ENCODE peak calls at places on chromosome 21, in four cellular contexts. R is foreskin fibroblast, U is pancreas, X is ovary. O is an unnamed sample.
A peak's percentile ranks its signal among the peaks of the same experiment; 100 is the strongest.

GRCh38 chr21:16082038-16082816 is 352.4 kb downstream of the USP25 start:
- DNase-seq in U (no peak), R (peak; percentile 46), X (no peak), O (no peak)

GRCh38 chr21:26587621-26588260 is 14.7 kb upstream of the CYYR1 start:
- DNase-seq in U (no peak), X (no peak), R (peak; percentile 75), O (peak; percentile 83)

GRCh38 chr21:14120091-14120734 is 90.5 kb downstream of the LIPI start:
- DNase-seq in X (no peak), R (no peak), U (peak; percentile 75), O (no peak)

GRCh38 chr21:35641271-35642016 is 418.9 kb downstream of the SETD4 start:
- DNase-seq in U (no peak), X (no peak), R (peak; percentile 63), O (no peak)

GRCh38 chr21:16767201-16767600 is 745.6 kb upstream of the CXADR start:
- DNase-seq in R (no peak), U (no peak), X (no peak), O (no peak)

GRCh38 chr21:37552496-37553399 is 186.2 kb downstream of the DYRK1A start:
- DNase-seq in R (no peak), U (no peak), X (peak; percentile 73), O (no peak)

GRCh38 chr21:37075214-37075770 is 2.2 kb downstream of the TTC3 start:
- DNase-seq in X (no peak), U (no peak), R (no peak), O (no peak)

GRCh38 chr21:14585122-14585521 is 39.0 kb upstream of the SAMSN1 start:
- DNase-seq in U (no peak), X (no peak), R (no peak), O (no peak)

GRCh38 chr21:29145354-29145782 is 14.9 kb downstream of the MAP3K7CL start:
- DNase-seq in X (no peak), U (no peak), R (peak; percentile 91), O (peak; percentile 81)

GRCh38 chr21:27362249-27362648 is 395.4 kb upstream of the ADAMTS5 start:
- DNase-seq in R (no peak), X (no peak), U (no peak), O (no peak)

GRCh38 chr21:28699591-28700259 is 293.0 kb downstream of the LTN1 start:
- DNase-seq in X (no peak), U (no peak), R (peak; percentile 66), O (no peak)

GRCh38 chr21:16838330-16838729 is 674.5 kb upstream of the CXADR start:
- DNase-seq in X (no peak), U (no peak), R (peak; percentile 20), O (no peak)

GRCh38 chr21:42614811-42615342 is 38.5 kb upstream of the PDE9A start:
- DNase-seq in U (no peak), X (no peak), R (peak; percentile 39), O (no peak)

GRCh38 chr21:15408089-15408488 is 321.7 kb upstream of the USP25 start:
- DNase-seq in U (no peak), X (no peak), R (no peak), O (no peak)

GRCh38 chr21:17911628-17912027 is 92.5 kb upstream of the C21orf91 start:
- DNase-seq in X (no peak), U (no peak), R (peak; percentile 22), O (no peak)

GRCh38 chr21:44780767-44781459 is 20.7 kb downstream of the UBE2G2 start:
- DNase-seq in U (no peak), R (no peak), X (no peak), O (no peak)

GRCh38 chr21:44648557-44649311 is 2.5 kb downstream of the KRTAP10-11 start:
- DNase-seq in R (no peak), U (no peak), X (no peak), O (no peak)

GRCh38 chr21:44793269-44794030 is 8.2 kb downstream of the UBE2G2 start:
- DNase-seq in X (peak; percentile 55), U (no peak), R (peak; percentile 82), O (peak; percentile 11)

GRCh38 chr21:33025471-33026298 is at the start of gene OLIG2:
- DNase-seq in R (peak; percentile 15), X (no peak), U (no peak), O (no peak)

GRCh38 chr21:38903578-38904193 is 98.0 kb downstream of the ETS2 start:
- DNase-seq in R (no peak), U (peak; percentile 55), X (no peak), O (no peak)

GRCh38 chr21:39660191-39660590 is 47.5 kb downstream of the B3GALT5 start:
- DNase-seq in X (no peak), R (peak; percentile 78), U (no peak), O (no peak)

GRCh38 chr21:26769613-26770188 is 75.5 kb downstream of the ADAMTS1 start:
- DNase-seq in X (no peak), U (no peak), R (peak; percentile 75), O (peak; percentile 20)

GRCh38 chr21:37367758-37368535 is 1.4 kb downstream of the DYRK1A start:
- DNase-seq in U (peak; percentile 78), X (peak; percentile 70), R (peak; percentile 66), O (no peak)

GRCh38 chr21:15794277-15794912 is 64.6 kb downstream of the USP25 start:
- DNase-seq in X (no peak), U (no peak), R (no peak), O (no peak)

GRCh38 chr21:38505654-38506523 is 7.6 kb upstream of the ERG start:
- DNase-seq in U (no peak), R (peak; percentile 80), X (no peak), O (no peak)

GRCh38 chr21:27047331-27048314 is 80.7 kb upstream of the ADAMTS5 start:
- DNase-seq in R (peak; percentile 85), U (no peak), X (no peak), O (peak; percentile 82)

DNA sequence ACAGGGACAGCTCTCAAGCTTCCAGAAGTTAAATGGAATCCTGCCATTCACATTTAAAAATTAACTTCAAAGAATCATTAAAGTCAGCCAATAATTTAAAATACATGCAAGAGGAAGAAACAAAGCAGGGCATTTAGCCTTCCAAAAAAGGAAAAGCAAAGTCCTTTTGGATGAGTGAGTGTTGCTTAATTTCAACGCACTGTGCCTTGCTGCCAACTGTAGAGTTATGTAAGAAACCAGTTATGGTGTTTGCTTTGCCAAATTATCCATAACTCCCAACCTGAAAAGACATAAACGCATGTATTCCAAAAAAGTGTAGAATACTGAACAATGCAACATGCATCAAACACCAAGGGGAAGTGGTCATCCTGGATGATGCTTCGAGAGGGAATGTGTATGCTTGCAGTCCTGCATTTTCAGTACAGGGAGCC is 16.1 kb upstream of the KCNE1 start:
- DNase-seq in R (peak; percentile 31), X (no peak), U (no peak), O (peak; percentile 20)
- H3K4me3 ChIP-seq in R (no peak overlapping the region), X (no peak overlapping the region), U (no peak overlapping the region), O (no peak overlapping the region)

GRCh38 chr21:45892156-45892919 is 89.2 kb upstream of the COL6A1 start:
- DNase-seq in R (no peak), X (no peak), U (no peak), O (no peak)
- H3K4me3 ChIP-seq in R (no peak overlapping the region), X (no peak overlapping the region), U (no peak overlapping the region), O (no peak overlapping the region)

DNA sequence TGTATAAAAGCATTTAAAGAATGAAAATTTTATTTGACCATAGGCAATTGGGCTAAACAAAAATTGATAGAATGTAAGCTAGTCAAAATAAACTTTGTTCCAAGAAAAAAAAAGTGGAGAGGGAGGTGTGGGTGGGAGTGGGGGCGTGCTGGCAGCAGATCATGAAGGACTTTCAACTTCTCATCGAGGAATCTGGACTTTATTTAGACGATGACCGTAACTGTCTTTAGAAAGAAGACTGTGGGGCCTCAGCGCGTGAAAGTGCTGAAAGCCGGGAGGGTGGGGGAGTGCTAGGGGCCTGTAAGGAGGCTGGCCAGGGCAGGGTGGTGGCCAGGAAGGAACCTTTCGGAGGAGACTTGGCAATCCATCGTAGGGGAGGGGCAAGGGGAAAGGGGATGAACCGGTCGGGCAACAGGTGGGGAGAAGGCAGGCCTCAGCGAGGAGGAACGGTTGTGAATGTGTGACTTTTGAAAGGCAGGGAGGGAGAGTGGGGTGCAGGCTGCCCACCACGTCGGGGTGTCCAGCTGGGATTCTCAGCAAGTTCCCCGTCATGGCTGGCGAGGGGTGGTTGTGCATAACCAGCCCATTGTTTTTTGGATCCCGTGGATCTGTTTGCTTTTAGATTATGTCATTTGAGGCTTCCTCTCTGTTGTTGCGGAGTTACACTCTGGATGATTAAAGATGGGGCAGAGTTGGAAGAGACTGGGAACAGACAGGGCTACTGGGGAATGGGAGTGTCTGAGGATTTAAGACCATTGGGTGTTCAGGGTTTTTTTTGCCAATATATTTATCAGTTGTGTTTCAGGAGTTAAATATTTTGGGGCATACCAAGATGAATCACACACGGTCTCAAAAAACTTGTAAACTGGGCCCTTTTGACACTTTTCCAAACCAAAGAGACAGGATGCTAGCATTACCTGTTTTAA is 35.5 kb downstream of the HUNK start:
- DNase-seq in R (no peak), X (peak; percentile 67), U (peak; percentile 67), O (no peak)
- H3K4me3 ChIP-seq in R (no peak overlapping the region), X (no peak overlapping the region), U (no peak overlapping the region), O (no peak overlapping the region)

GRCh38 chr21:46151989-46152938 is 3.1 kb downstream of the FTCD start:
- DNase-seq in R (peak; percentile 50), U (peak; percentile 41), X (peak; percentile 37), O (no peak)

GRCh38 chr21:46152939-46153258 is 2.5 kb downstream of the FTCD start:
- DNase-seq in R (no peak), X (peak; percentile 67), U (no peak), O (no peak)

GRCh38 chr21:46154955-46155513 is 345 bp downstream of the FTCD start:
- DNase-seq in U (peak; percentile 57), X (peak; percentile 36), R (no peak), O (no peak)

GRCh38 chr21:46154155-46154954 is 1.0 kb downstream of the FTCD start:
- DNase-seq in U (peak; percentile 55), X (peak; percentile 40), R (no peak), O (no peak)

GRCh38 chr21:46153259-46154154 is 1.9 kb downstream of the FTCD start:
- DNase-seq in R (peak; percentile 79), X (peak; percentile 85), U (peak; percentile 89), O (no peak)
- H3K4me3 ChIP-seq in R (no peak overlapping the region), X (no peak overlapping the region), U (no peak overlapping the region), O (no peak overlapping the region)